ENCODE peak calls at places on chromosomes 7 and 10, in four cellular contexts. X is adrenal gland, J is GM23248, G is heart right ventricle. H is an unnamed sample.
A peak's percentile ranks its signal among the peaks of the same experiment; 100 is the strongest.

GRCh38 chr10:68138526-68138925 is 29.2 kb downstream of the MYPN start:
- DNase-seq in X (no peak), J (no peak), G (no peak), H (no peak)

GRCh38 chr7:56097700-56098099 is 4.9 kb upstream of the PHKG1 start:
- DNase-seq in X (peak; percentile 73), J (peak; percentile 97), G (peak; percentile 29), H (peak; percentile 14)

GRCh38 chr10:116744163-116744788 is 1.9 kb upstream of the HSPA12A start:
- DNase-seq in X (no peak), J (no peak), G (no peak), H (no peak)

GRCh38 chr10:14530465-14530864 is 199.7 kb upstream of the FRMD4A start:
- DNase-seq in X (no peak), J (no peak), G (no peak), H (no peak)

GRCh38 chr7:131630427-131630826 is 74.0 kb upstream of the PODXL start:
- DNase-seq in X (no peak), J (peak; percentile 49), G (no peak), H (no peak)

GRCh38 chr7:157397036-157397720 is 60.4 kb downstream of the DNAJB6 start:
- DNase-seq in X (no peak), J (no peak), G (no peak), H (no peak)

GRCh38 chr7:87552351-87552750 is 48.3 kb downstream of the ABCB1 start:
- DNase-seq in X (no peak), J (no peak), G (no peak), H (no peak)

GRCh38 chr7:97480700-97481410 is 251.0 kb upstream of the TAC1 start:
- DNase-seq in X (no peak), J (no peak), G (no peak), H (no peak)

GRCh38 chr7:17619194-17619818 is 320.9 kb downstream of the AHR start:
- DNase-seq in X (no peak), J (no peak), G (no peak), H (no peak)

GRCh38 chr10:118238573-118239240 is 103.4 kb downstream of the FAM204A start:
- DNase-seq in X (peak; percentile 35), J (peak; percentile 94), G (no peak), H (no peak)

GRCh38 chr7:2013381-2014311 is 219.1 kb downstream of the MAD1L1 start:
- DNase-seq in X (peak; percentile 3), J (no peak), G (no peak), H (no peak)

GRCh38 chr7:30171753-30172447 is 37.1 kb downstream of the MTURN start:
- DNase-seq in X (no peak), J (peak; percentile 88), G (no peak), H (peak; percentile 59)

GRCh38 chr10:91198781-91199180 is 21.7 kb upstream of the PCGF5 start:
- DNase-seq in X (no peak), J (peak; percentile 88), G (no peak), H (peak; percentile 23)

GRCh38 chr10:97633921-97634320 is 621 bp upstream of the MORN4 start:
- DNase-seq in X (no peak), J (peak; percentile 52), G (no peak), H (no peak)

GRCh38 chr7:91348686-91349085 is 84.5 kb downstream of the FZD1 start:
- DNase-seq in X (no peak), J (peak; percentile 29), G (no peak), H (no peak)

GRCh38 chr10:99945286-99945685 is 64.5 kb downstream of the DNMBP start:
- DNase-seq in X (peak; percentile 59), J (peak; percentile 91), G (peak; percentile 27), H (no peak)

GRCh38 chr7:87148332-87148955 is 3.8 kb upstream of the DMTF1 start:
- DNase-seq in X (no peak), J (peak; percentile 69), G (no peak), H (peak; percentile 48)

GRCh38 chr10:22475857-22476600 is 130.7 kb downstream of the SPAG6 start:
- DNase-seq in X (no peak), J (peak; percentile 47), G (no peak), H (no peak)

GRCh38 chr7:150971242-150972048 is 6.7 kb downstream of the KCNH2 start:
- DNase-seq in X (peak; percentile 34), J (no peak), G (peak; percentile 68), H (no peak)

GRCh38 chr10:56319386-56319785 is 41.7 kb downstream of the ZWINT start:
- DNase-seq in X (no peak), J (no peak), G (no peak), H (no peak)

GRCh38 chr10:70737977-70738376 is 47.2 kb downstream of the TBATA start:
- DNase-seq in X (no peak), J (no peak), G (no peak), H (no peak)

GRCh38 chr10:35092851-35093250 is 2.7 kb upstream of the CUL2 start:
- DNase-seq in X (no peak), J (peak; percentile 18), G (no peak), H (no peak)

GRCh38 chr7:106031271-106032029 is 68.4 kb downstream of the CDHR3 start:
- DNase-seq in X (peak; percentile 25), J (no peak), G (no peak), H (no peak)

GRCh38 chr7:158028971-158029370 is 558.7 kb downstream of the PTPRN2 start:
- DNase-seq in X (no peak), J (no peak), G (no peak), H (peak; percentile 22)

GRCh38 chr7:14322724-14323123 is 333.3 kb upstream of the ETV1 start:
- DNase-seq in X (no peak), J (no peak), G (no peak), H (no peak)

GRCh38 chr7:126574276-126574675 is 678.5 kb downstream of the GRM8 start:
- DNase-seq in X (no peak), J (peak; percentile 8), G (no peak), H (peak; percentile 49)

GRCh38 chr7:105011771-105012502 is 2.1 kb upstream of the KMT2E start:
- DNase-seq in X (peak; percentile 45), J (peak; percentile 54), G (no peak), H (peak; percentile 44)

GRCh38 chr10:24642921-24643678 is 80.6 kb downstream of the ARHGAP21 start:
- DNase-seq in X (no peak), J (peak; percentile 90), G (peak; percentile 41), H (peak; percentile 63)

GRCh38 chr7:18541189-18541870 is 45.8 kb downstream of the HDAC9 start:
- DNase-seq in X (peak; percentile 79), J (peak; percentile 79), G (peak; percentile 55), H (no peak)

GRCh38 chr10:11625019-11625735 is 13.7 kb upstream of the USP6NL start:
- DNase-seq in X (no peak), J (no peak), G (no peak), H (no peak)

GRCh38 chr7:2569421-2569820 is 10.6 kb downstream of the IQCE start:
- DNase-seq in X (no peak), J (no peak), G (no peak), H (no peak)

GRCh38 chr10:92567952-92568600 is 5.8 kb downstream of the IDE start:
- DNase-seq in X (no peak), J (peak; percentile 81), G (no peak), H (no peak)

GRCh38 chr7:142654398-142654797 is 94.9 kb upstream of the PRSS1 start:
- DNase-seq in X (no peak), J (no peak), G (no peak), H (no peak)

GRCh38 chr7:134419875-134420274 is 39.0 kb downstream of the AKR1B1 start:
- DNase-seq in X (no peak), J (peak; percentile 32), G (no peak), H (no peak)

GRCh38 chr10:124650820-124651401 is 93.3 kb downstream of the FAM53B start:
- DNase-seq in X (no peak), J (no peak), G (no peak), H (no peak)

DNA sequence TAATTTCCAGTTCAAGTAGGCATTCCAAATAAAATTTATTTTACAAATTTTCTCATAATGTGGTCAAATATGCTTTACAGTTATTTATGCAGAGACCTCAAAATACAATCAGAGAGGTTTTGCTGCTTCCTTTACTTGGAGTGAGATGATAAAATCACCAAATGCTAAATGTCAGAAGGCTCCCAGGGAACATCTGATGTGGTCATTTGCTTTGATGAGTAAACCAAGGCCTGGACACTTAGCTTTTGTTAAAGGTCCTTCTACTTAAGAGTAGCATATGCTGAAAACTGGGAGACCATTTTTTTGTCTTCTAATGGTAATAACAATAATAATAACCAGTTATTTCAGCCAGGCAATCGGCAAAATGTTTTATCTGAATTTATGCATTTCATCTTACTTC is 60.6 kb upstream of the AKR1E2 start:
- DNase-seq in X (no peak), J (peak; percentile 62), G (no peak), H (no peak)
- H3K4me1 ChIP-seq in X (peaks cover 5% of the 10 kb centered on the region), J (peaks cover 83% of the 10 kb centered on the region), G (peaks cover 41% of the 10 kb centered on the region), H (peaks cover 54% of the 10 kb centered on the region)

GRCh38 chr7:128406147-128406985 is 3.4 kb downstream of the IMPDH1 start:
- DNase-seq in X (no peak), J (no peak), G (no peak), H (no peak)
- H3K4me3 ChIP-seq in X (no peak overlapping the region), J (peak overlapping the region; percentile 80), G (peak overlapping the region; percentile 85), H (peak overlapping the region; percentile 95)

GRCh38 chr7:41005381-41005901 is 697.4 kb downstream of the INHBA start:
- DNase-seq in X (no peak), J (peak; percentile 76), G (peak; percentile 29), H (peak; percentile 62)
- H3K4me1 ChIP-seq in X (no peaks in the 10 kb centered on the region), J (peaks cover 30% of the 10 kb centered on the region), G (peaks cover 7% of the 10 kb centered on the region), H (peaks cover 24% of the 10 kb centered on the region)

GRCh38 chr10:127992376-127992775 is 85.5 kb downstream of the PTPRE start:
- DNase-seq in X (no peak), J (no peak), G (no peak), H (no peak)

GRCh38 chr10:127993281-127993680 is 86.4 kb downstream of the PTPRE start:
- DNase-seq in X (no peak), J (no peak), G (no peak), H (no peak)

GRCh38 chr10:127991543-127992255 is 84.8 kb downstream of the PTPRE start:
- DNase-seq in X (no peak), J (peak; percentile 34), G (no peak), H (no peak)

GRCh38 chr10:127989481-127989964 is 82.6 kb downstream of the PTPRE start:
- DNase-seq in X (no peak), J (no peak), G (no peak), H (no peak)

DNA sequence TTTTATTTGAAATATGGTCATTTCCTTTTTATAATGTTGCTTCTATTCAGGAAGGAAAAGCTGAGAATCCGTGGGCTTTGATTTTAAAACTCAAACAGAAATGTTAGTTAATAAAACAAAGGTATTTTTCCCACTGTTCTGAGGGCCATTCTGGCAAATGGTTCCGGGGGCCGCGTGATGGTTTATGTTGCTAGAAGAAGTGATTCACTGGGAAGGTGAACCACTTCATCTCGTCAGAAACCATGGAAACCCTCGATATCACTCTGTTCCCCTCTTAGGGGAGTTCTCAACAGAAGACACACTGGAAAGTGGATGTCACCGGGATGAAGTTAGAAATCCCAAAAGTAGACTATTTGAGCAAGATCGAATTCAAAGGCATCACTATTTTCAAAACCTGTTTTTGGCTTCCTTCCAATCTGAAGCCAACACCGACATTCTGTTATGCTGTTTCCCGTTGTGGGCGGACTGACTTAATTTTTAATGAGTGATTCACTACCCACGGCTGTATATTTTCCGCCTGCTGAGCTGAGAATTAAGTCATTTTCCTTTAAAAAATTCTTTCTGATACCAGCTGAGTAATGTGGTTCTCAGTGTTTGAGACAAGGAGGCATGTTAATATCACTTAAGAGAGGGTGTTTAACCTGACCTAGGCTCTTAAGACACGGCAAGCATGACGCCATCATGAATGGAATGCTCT is 84.1 kb downstream of the PTPRE start:
- DNase-seq in X (no peak), J (peak; percentile 91), G (peak; percentile 44), H (peak; percentile 78)
- H3K4me3 ChIP-seq in X (no peak overlapping the region), J (peak overlapping the region; percentile 26), G (no peak overlapping the region), H (no peak overlapping the region)

GRCh38 chr10:3971713-3972112 is 186.7 kb upstream of the KLF6 start:
- DNase-seq in X (no peak), J (no peak), G (no peak), H (no peak)
- H3K4me1 ChIP-seq in X (no peaks in the 10 kb centered on the region), J (peaks cover 14% of the 10 kb centered on the region), G (peaks cover 16% of the 10 kb centered on the region), H (peaks cover 12% of the 10 kb centered on the region)